ENCODE peak calls at places on chromosome 1, in eight cellular contexts. C is neuronal stem cell; J is activated CD4-positive, alpha-beta T cell treated with anti-CD3 and anti-CD28 coated beads, Interleukin-2, amount 10 ng/mL, durations not matched to agents 7 days and 5 days; F is T-cell; Z is effector memory CD8-positive, alpha-beta T cell; O is activated T-cell treated with anti-CD3 and anti-CD28 coated beads for 1 hour; W is head of caudate nucleus; P is HS-5. D is an unnamed sample.

GRCh38 chr1:11740258-11741192 is 4.6 kb downstream of the AGTRAP start:
- DNase-seq in F (no peak), P (no peak), O (no peak), W (no peak), Z (no peak), C (no peak), J (peak), D (peak)

GRCh38 chr1:152577168-152577567 is 3.1 kb downstream of the LCE3D start:
- DNase-seq in Z (no peak), C (no peak), W (no peak), O (no peak), P (peak), J (no peak), F (no peak), D (no peak)

GRCh38 chr1:98792123-98792522 is 130.6 kb downstream of the SNX7 start:
- DNase-seq in P (no peak), J (no peak), Z (no peak), O (no peak), F (no peak), C (no peak), W (no peak), D (no peak)

GRCh38 chr1:12567288-12567819 is 50.7 kb downstream of the DHRS3 start:
- DNase-seq in F (no peak), O (no peak), C (no peak), Z (no peak), J (no peak), W (no peak), P (no peak), D (no peak)

GRCh38 chr1:225763815-225764548 is 13.6 kb upstream of the SRP9 start:
- DNase-seq in O (no peak), Z (no peak), F (no peak), P (no peak), C (no peak), J (no peak), W (no peak), D (no peak)

GRCh38 chr1:157497987-157498781 is 54.1 kb downstream of the FCRL5 start:
- DNase-seq in C (no peak), F (no peak), J (no peak), Z (no peak), W (no peak), O (no peak), P (no peak), D (no peak)

GRCh38 chr1:203453616-203454015 is 22.0 kb upstream of the PRELP start:
- DNase-seq in Z (no peak), F (no peak), J (no peak), P (no peak), W (no peak), O (no peak), C (no peak), D (no peak)

GRCh38 chr1:20166047-20166446 is 19.8 kb upstream of the UBXN10 start:
- DNase-seq in J (no peak), C (no peak), W (no peak), Z (no peak), F (no peak), O (no peak), P (no peak), D (no peak)

GRCh38 chr1:62398377-62398776 is 38.5 kb upstream of the USP1 start:
- DNase-seq in O (no peak), P (peak), F (no peak), J (no peak), Z (no peak), W (no peak), C (no peak), D (no peak)

GRCh38 chr1:163875927-163876320 is 554.2 kb downstream of the NUF2 start:
- DNase-seq in F (no peak), Z (no peak), P (no peak), C (no peak), W (no peak), O (no peak), J (no peak), D (no peak)

GRCh38 chr1:109133815-109134214 is 19.9 kb downstream of the ELAPOR1 start:
- DNase-seq in P (no peak), Z (no peak), W (peak), O (no peak), F (no peak), C (no peak), J (no peak), D (peak)